ENCODE peak calls at places on chromosome 14, in eight cellular contexts. V is A549, N is GM12892, H is gastrocnemius medialis, O is testis, W is adrenal gland, J is ovary, L is stomach. G is an unnamed sample.

GRCh38 chr14:74257078-74257987 is 18.1 kb downstream of the VSX2 start:
- DNase-seq in J (peak; percentile 21), O (peak; percentile 48), L (peak; percentile 44), V (peak; percentile 47), W (peak; percentile 49), N (peak; percentile 82), H (no peak), G (no peak)

GRCh38 chr14:60266021-60266937 is 17.3 kb downstream of the PPM1A start:
- DNase-seq in W (no peak), O (peak; percentile 32), J (no peak), N (no peak), V (peak; percentile 16), H (no peak), L (no peak), G (no peak)

GRCh38 chr14:96253140-96253539 is 2.9 kb upstream of the BDKRB1 start:
- DNase-seq in N (no peak), V (peak; percentile 64), L (no peak), W (no peak), O (no peak), H (no peak), J (no peak), G (no peak)

GRCh38 chr14:58765375-58765774 is 127.6 kb downstream of the DACT1 start:
- DNase-seq in L (no peak), N (no peak), V (no peak), O (no peak), J (no peak), H (no peak), W (no peak), G (no peak)

GRCh38 chr14:89245802-89246201 is 171.2 kb downstream of the FOXN3 start:
- DNase-seq in J (no peak), L (no peak), H (no peak), N (no peak), V (no peak), O (no peak), W (no peak), G (no peak)

GRCh38 chr14:24273422-24273998 is 2.1 kb upstream of the RABGGTA start:
- DNase-seq in L (no peak), N (no peak), J (no peak), H (no peak), O (no peak), W (no peak), V (peak; percentile 32), G (no peak)

GRCh38 chr14:103597623-103598372 is 31.2 kb upstream of the KLC1 start:
- DNase-seq in V (peak; percentile 73), O (no peak), W (no peak), H (no peak), J (no peak), N (no peak), L (no peak), G (no peak)

GRCh38 chr14:28813810-28814209 is 47.2 kb downstream of the FOXG1 start:
- DNase-seq in V (no peak), N (no peak), H (no peak), J (no peak), L (no peak), W (no peak), O (no peak), G (no peak)

DNA sequence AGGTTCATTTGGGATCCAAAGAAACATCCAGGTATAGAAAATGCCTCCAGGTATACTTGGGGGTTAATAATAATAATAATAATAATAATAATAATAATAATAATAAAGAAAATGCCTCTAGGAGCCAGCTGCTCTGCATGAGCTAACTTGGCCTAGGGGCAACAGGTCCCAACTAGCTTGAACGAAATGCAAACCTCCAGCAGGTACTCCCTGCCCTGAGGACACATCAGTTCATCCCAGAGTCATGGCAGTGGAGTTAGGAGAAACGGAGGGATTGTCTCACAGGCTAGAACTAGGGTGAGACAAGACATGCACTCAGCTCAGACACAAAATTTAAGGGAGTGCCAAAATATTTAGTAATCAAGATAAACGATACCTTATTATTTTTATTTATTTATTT is 12.5 kb upstream of the TMEM229B start:
- DNase-seq in O (no peak), N (no peak), J (no peak), V (no peak), L (no peak), H (no peak), W (no peak), G (no peak)
- TF ChIP-seq POLR2A in O (no peak), N (no peak), J (no peak), V (no peak), L (no peak), H (no peak), W (no peak), G (no peak)

DNA sequence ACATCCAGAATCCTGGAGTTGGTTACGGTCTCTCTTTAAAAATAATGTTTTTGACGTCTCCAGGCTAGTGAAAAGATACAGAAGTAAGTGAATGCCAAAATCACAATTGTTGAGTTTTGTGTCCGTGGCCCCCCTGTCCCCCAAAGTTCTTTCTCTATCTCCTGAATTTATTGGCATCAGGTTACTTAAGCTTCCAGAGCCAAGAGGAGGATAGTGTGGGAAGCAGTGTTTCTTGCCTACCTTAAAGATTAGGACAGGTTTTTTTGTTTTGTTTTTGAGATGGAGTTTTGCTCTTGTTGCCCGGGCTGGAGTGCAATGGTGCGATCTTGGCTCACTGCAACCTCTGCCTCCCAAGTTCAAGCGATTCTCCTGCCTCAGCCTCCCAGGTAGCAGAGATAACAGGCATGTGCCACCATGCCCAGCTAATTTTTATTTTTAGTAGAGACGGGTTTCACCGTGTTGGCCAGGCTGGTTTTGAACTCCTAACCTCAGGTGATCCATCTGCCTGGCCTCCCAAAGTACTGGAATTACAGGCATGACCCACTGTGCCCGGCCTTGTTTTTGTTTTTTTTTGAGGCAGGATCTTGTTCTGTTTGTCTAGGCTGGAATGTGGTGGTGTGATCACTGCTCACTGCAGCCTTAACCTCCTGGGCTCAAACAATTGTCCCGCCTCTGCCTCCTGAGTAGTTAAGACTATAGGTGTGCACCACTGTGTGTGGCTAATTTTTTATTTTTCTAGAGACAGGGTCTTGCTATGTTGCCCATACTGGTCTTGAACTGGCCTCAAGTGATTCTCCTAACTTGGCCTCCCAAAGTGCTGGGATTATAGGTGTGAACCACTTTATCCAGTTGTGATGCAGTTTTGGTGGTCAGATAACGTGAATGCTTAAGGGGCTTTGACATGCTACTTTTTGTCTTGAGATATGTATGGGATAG is 5.4 kb downstream of the SRSF5 start:
- DNase-seq in O (no peak), L (no peak), V (no peak), J (no peak), H (no peak), N (no peak), W (no peak), G (no peak)
- TF ChIP-seq POLR2A in O (no peak), L (no peak), V (no peak), J (no peak), H (no peak), N (no peak), W (no peak), G (no peak)

GRCh38 chr14:54565236-54566151 is 1.4 kb upstream of the SAMD4A start:
- DNase-seq in L (peak; percentile 94), O (peak; percentile 93), V (peak; percentile 88), N (peak; percentile 61), J (peak; percentile 98), W (peak; percentile 96), H (peak; percentile 92), G (peak; percentile 99)

GRCh38 chr14:54566410-54567223 is at the start of gene SAMD4A:
- DNase-seq in L (peak; percentile 67), N (peak; percentile 41), H (peak; percentile 82), J (peak; percentile 76), O (peak; percentile 77), W (peak; percentile 87), V (peak; percentile 68), G (peak; percentile 73)

GRCh38 chr14:54568821-54569591 is 2.1 kb downstream of the SAMD4A start:
- DNase-seq in L (no peak), V (no peak), N (no peak), J (no peak), H (no peak), O (no peak), W (peak; percentile 16), G (peak; percentile 88)

GRCh38 chr14:54567634-54568561 is 970 bp downstream of the SAMD4A start:
- DNase-seq in L (peak; percentile 50), J (peak; percentile 65), H (peak; percentile 35), W (peak; percentile 69), V (no peak), O (peak; percentile 51), N (peak; percentile 43), G (peak; percentile 29)

DNA sequence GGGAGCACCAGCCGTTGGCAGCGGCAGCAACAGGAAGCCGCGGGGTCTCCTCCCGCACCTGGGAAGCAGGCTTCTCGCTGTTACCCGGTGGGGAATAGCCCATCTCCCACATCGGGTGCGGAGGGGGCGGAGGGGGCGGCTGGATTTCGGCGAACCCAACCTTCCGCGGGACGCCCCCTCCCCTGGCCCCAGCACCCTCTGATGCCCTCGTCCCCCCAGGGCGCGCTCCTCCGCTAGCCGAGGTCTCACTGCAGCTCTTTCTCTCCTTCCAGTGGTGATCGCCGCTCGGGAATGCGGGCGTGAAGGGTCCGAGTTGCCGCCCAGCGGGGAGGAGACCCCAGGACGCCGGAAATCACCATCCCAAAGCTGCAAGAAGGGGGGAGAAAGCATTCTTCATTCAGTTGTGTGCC is 301 bp downstream of the SAMD4A start:
- DNase-seq in V (no peak), J (no peak), O (peak; percentile 33), W (peak; percentile 57), H (no peak), N (no peak), L (peak; percentile 26), G (peak; percentile 23)
- TF ChIP-seq POLR2A in V (no peak), J (no peak), O (no peak), W (no peak), H (no peak), N (no peak), L (no peak), G (no peak)

GRCh38 chr14:68630081-68630571 is 162.7 kb downstream of the ZFP36L1 start:
- DNase-seq in N (no peak), L (no peak), W (no peak), O (no peak), J (no peak), H (no peak), V (no peak), G (peak; percentile 11)

GRCh38 chr14:68626386-68626785 is 166.5 kb downstream of the ZFP36L1 start:
- DNase-seq in W (peak; percentile 78), V (no peak), J (peak; percentile 8), O (no peak), L (no peak), H (peak; percentile 53), N (no peak), G (peak; percentile 83)

GRCh38 chr14:68627050-68627867 is 165.6 kb downstream of the ZFP36L1 start:
- DNase-seq in O (peak; percentile 75), N (no peak), W (peak; percentile 87), V (no peak), H (no peak), L (peak; percentile 51), J (no peak), G (peak; percentile 81)

GRCh38 chr14:68628605-68629310 is 164.1 kb downstream of the ZFP36L1 start:
- DNase-seq in W (no peak), N (no peak), L (peak; percentile 79), O (no peak), V (no peak), J (no peak), H (no peak), G (peak; percentile 84)

DNA sequence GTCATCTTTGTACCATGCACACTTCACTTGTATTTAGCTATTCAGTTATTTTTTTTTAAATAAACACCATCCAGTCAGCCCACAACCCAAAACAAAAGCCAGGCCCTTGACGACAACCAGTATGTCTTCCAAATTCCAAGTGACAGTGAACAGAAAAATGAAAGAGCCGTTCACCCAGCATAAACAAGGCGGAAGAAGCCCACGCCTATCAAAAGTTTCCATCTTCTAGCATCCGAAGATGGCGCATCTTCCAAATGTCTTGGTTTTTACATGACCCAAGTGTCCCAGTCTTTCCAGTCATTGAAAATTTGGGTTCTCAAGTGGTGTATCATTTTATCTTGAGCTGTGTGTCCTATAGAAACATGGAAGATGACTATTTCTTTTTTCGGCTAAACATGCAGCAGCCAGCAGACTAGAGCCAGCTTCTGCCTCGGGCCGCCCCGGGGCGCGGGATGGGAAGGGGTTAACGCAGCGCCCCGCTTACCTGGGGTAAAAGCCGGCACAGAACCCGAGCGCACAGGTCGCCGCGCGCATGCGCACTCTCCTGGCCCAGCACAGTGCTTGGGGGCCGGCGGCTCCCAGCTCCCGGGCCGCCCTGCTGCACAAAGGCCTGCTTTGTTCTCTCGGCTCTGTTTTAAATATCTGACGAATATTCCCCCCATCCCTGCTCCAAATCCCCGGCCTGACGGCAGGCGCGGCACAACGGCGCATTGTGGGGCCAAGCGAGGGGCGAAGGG is 164.8 kb downstream of the ZFP36L1 start:
- DNase-seq in J (no peak), N (no peak), V (no peak), H (no peak), W (no peak), L (peak; percentile 77), O (peak; percentile 84), G (peak; percentile 83)
- TF ChIP-seq POLR2A in J (no peak), N (no peak), V (no peak), H (no peak), W (no peak), L (no peak), O (no peak), G (no peak)